ENCODE peak calls at places on chromosomes 12 and 14, in nine cellular contexts. Z is A549; A is keratinocyte; L is dorsolateral prefrontal cortex; Y is ascending aorta; B is caudate nucleus; P is cardiac muscle cell; D is uterus; O is CD4-positive, alpha-beta T cell. W is an unnamed sample.

GRCh38 chr12:82357340-82357739 is 847 bp downstream of the CCDC59 start:
- DNase-seq in O (no peak), P (no peak), Y (no peak), Z (no peak), L (no peak), A (no peak), D (no peak), B (no peak), W (no peak)

GRCh38 chr14:20195911-20196310 is 5.2 kb downstream of the OR11G2 start:
- DNase-seq in A (no peak), Y (no peak), B (no peak), L (no peak), D (no peak), P (no peak), Z (no peak), O (no peak), W (no peak)

GRCh38 chr14:101887219-101887618 is 77.2 kb upstream of the DYNC1H1 start:
- DNase-seq in Z (no peak), O (no peak), B (no peak), D (no peak), Y (peak; percentile 34), A (no peak), L (no peak), P (no peak), W (no peak)

GRCh38 chr12:19915392-19916192 is 452.7 kb upstream of the PDE3A start:
- DNase-seq in D (no peak), L (no peak), P (peak; percentile 78), Y (no peak), A (no peak), Z (no peak), B (no peak), O (no peak), W (no peak)

GRCh38 chr14:20440465-20440864 is 4.5 kb upstream of the KLHL33 start:
- DNase-seq in A (no peak), D (no peak), L (no peak), B (no peak), Y (no peak), P (no peak), O (no peak), Z (no peak), W (no peak)

GRCh38 chr12:77795699-77796098 is 35.0 kb upstream of the NAV3 start:
- DNase-seq in D (no peak), Y (no peak), A (no peak), P (no peak), Z (no peak), O (no peak), B (no peak), L (no peak), W (no peak)

GRCh38 chr12:88057994-88058718 is 29.0 kb upstream of the C12orf50 start:
- DNase-seq in P (peak; percentile 83), Z (no peak), D (no peak), O (no peak), L (peak; percentile 67), A (no peak), Y (no peak), B (no peak), W (no peak)

GRCh38 chr12:106879612-106880011 is 76.1 kb upstream of the TMEM263 start:
- DNase-seq in L (no peak), Y (no peak), Z (no peak), P (no peak), D (no peak), O (no peak), B (no peak), A (no peak), W (no peak)

GRCh38 chr12:88876867-88877266 is 296.6 kb upstream of the KITLG start:
- DNase-seq in L (no peak), Z (no peak), Y (no peak), A (no peak), B (no peak), P (peak; percentile 16), O (no peak), D (no peak), W (no peak)

GRCh38 chr12:90234455-90234854 is 525.8 kb upstream of the ATP2B1 start:
- DNase-seq in Z (no peak), L (no peak), P (peak; percentile 41), O (no peak), Y (no peak), A (peak; percentile 93), B (no peak), D (no peak), W (peak; percentile 61)

GRCh38 chr12:98456583-98457573 is 58.5 kb upstream of the TMPO start:
- DNase-seq in L (no peak), D (no peak), P (peak; percentile 65), Y (no peak), O (no peak), Z (no peak), B (no peak), A (no peak), W (no peak)

GRCh38 chr12:71503579-71504470 is 64.2 kb downstream of the LGR5 start:
- DNase-seq in Y (no peak), D (no peak), L (no peak), A (no peak), Z (no peak), P (no peak), B (no peak), O (no peak), W (no peak)

GRCh38 chr12:97404549-97404948 is 58.1 kb upstream of the RMST start:
- DNase-seq in Z (peak; percentile 25), A (no peak), P (peak; percentile 28), B (no peak), Y (no peak), O (no peak), D (no peak), L (peak; percentile 46), W (peak; percentile 3)

GRCh38 chr14:65159281-65160062 is 57.2 kb upstream of the MAX start:
- DNase-seq in Z (no peak), D (no peak), P (no peak), B (no peak), O (no peak), A (no peak), Y (no peak), L (no peak), W (no peak)

GRCh38 chr12:85445060-85445938 is 165.3 kb downstream of the ALX1 start:
- DNase-seq in A (no peak), Z (no peak), D (no peak), Y (no peak), B (no peak), O (no peak), L (no peak), P (no peak), W (no peak)

GRCh38 chr12:10213168-10214130 is 772 bp downstream of the GABARAPL1 start:
- DNase-seq in L (peak; percentile 81), D (peak; percentile 83), B (peak; percentile 67), O (peak; percentile 64), Y (peak; percentile 93), P (peak; percentile 94), A (no peak), Z (peak; percentile 46), W (peak; percentile 49)

DNA sequence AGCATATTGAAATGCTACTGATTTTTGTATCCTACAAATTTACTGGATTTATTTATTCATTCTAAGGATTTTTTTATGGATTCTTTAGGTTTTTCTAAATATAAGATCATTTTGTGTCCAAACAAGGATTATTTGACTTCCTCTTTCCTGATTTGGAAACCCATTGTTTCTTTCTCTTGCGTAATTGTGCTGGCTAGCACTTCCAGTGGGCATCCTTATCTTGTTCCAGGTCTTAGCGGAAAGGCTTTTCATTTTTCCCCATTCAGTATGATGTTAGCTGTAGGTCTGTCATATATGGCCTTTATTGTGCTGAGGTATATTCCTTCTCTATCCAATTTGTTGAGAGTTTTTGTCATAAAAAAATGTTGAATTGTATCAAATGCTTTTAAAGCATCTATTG is 57.2 kb upstream of the RHOJ start:
- DNase-seq in Y (no peak), O (no peak), D (no peak), B (no peak), L (no peak), Z (no peak), P (peak; percentile 74), A (no peak), W (no peak)
- H3K27ac ChIP-seq in Y (no peak overlapping the region), O (no peak overlapping the region), D (no peak overlapping the region), B (no peak overlapping the region), L (no peak overlapping the region), Z (no peak overlapping the region), P (no peak overlapping the region), A (no peak overlapping the region), W (no peak overlapping the region)

GRCh38 chr14:51576899-51577298 is 74.8 kb upstream of the FRMD6 start:
- DNase-seq in L (no peak), B (no peak), Y (no peak), O (no peak), P (no peak), Z (no peak), D (no peak), A (no peak), W (peak; percentile 26)

GRCh38 chr14:51578853-51579252 is 72.9 kb upstream of the FRMD6 start:
- DNase-seq in D (no peak), Z (no peak), O (no peak), Y (no peak), A (no peak), L (no peak), P (no peak), B (no peak), W (no peak)

GRCh38 chr14:51581017-51581881 is 70.5 kb upstream of the FRMD6 start:
- DNase-seq in A (no peak), O (no peak), Y (no peak), L (no peak), B (no peak), D (no peak), Z (no peak), P (peak; percentile 49), W (peak; percentile 37)

DNA sequence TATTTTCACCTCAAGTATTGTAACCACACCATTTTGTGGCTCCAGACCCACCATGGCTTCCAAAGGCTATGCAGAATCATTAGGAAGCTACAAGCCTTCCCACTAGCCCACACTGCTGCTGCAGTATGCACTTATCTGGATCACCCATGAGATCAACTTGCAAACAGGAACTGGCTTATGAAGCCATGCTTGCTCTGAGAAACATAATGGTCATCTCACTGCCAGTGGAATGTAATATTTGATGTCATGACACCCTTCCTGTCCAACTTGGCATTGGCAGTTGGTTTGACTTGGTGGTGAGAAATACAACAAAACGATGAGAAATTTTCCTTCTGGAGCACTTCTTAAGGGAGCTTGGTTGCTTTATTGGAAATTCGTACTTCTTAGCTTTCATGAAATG is 69.3 kb upstream of the FRMD6 start:
- DNase-seq in D (no peak), O (no peak), L (no peak), P (peak; percentile 48), B (no peak), Z (no peak), Y (no peak), A (no peak), W (no peak)
- H3K27ac ChIP-seq in D (peak overlapping the region; percentile 68), O (no peak overlapping the region), L (no peak overlapping the region), P (no peak overlapping the region), B (no peak overlapping the region), Z (no peak overlapping the region), Y (no peak overlapping the region), A (no peak overlapping the region), W (peak overlapping the region; percentile 2)

DNA sequence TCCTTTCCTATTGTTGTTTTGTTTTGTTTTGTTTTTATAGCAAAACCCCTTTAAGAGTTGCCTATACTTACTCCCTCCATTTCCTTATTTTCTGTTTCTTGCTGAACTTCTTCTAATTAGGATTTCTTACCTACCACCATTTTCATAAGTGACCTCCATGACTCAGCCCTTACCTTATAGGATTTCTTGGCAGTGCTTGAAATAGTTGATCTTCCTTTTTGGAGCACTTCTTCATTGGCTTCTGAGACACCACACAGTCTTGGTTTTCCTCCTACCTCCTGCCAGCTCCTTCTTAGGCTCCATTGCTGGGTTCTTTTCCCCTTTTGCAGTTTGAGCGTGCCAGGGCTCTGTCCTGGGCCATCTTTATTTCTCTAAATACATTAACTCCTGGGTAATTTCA is 23.4 kb upstream of the EID3 start:
- DNase-seq in B (no peak), Y (no peak), D (no peak), A (no peak), L (no peak), P (no peak), Z (peak; percentile 36), O (no peak), W (no peak)
- H3K27ac ChIP-seq in B (no peak overlapping the region), Y (peak overlapping the region; percentile 91), D (no peak overlapping the region), A (peak overlapping the region; percentile 53), L (no peak overlapping the region), P (no peak overlapping the region), Z (peak overlapping the region; percentile 82), O (no peak overlapping the region), W (peak overlapping the region; percentile 57)

GRCh38 chr12:93573552-93574223 is 1.2 kb downstream of the SOCS2 start:
- DNase-seq in Z (no peak), D (peak; percentile 62), Y (peak; percentile 68), L (no peak), A (no peak), P (no peak), B (no peak), O (no peak), W (no peak)
- H3K27ac ChIP-seq in Z (no peak overlapping the region), D (peak overlapping the region; percentile 100), Y (peak overlapping the region; percentile 93), L (no peak overlapping the region), A (peak overlapping the region; percentile 63), P (no peak overlapping the region), B (no peak overlapping the region), O (no peak overlapping the region), W (peak overlapping the region; percentile 18)

W was measured in epithelial cell of prostate.